ENCODE peak calls at places on chromosomes 7 and 10, in nine cellular contexts. V is hypothalamus; R is H54; I is dermis blood vessel endothelial cell; B is epithelial cell of prostate; U is neural progenitor cell; E is upper lobe of right lung; M is stimulated activated CD8-positive, alpha-beta memory T cell treated with anti-CD3 and anti-CD28 coated beads, Interleukin-7, amount 100 ng/mL, for 24 hours; C is KBM-7. J is an unnamed sample.

GRCh38 chr7:34104120-34104519 is 198.8 kb downstream of the BMPER start:
- DNase-seq in C (no peak), U (no peak), B (no peak), M (no peak), V (no peak), I (no peak), R (no peak), E (no peak), J (peak; percentile 20)

GRCh38 chr10:121296856-121297255 is 301.4 kb downstream of the FGFR2 start:
- DNase-seq in U (no peak), B (no peak), R (no peak), V (no peak), M (no peak), C (no peak), I (no peak), E (no peak), J (peak; percentile 56)

GRCh38 chr10:108852211-108852610 is 1071.1 kb downstream of the XPNPEP1 start:
- DNase-seq in I (no peak), C (no peak), R (no peak), M (no peak), B (no peak), U (no peak), E (no peak), V (no peak), J (no peak)

GRCh38 chr10:123156091-123156490 is 1.9 kb downstream of the BUB3 start:
- DNase-seq in I (peak; percentile 42), V (no peak), B (no peak), C (no peak), M (no peak), U (no peak), R (no peak), E (no peak), J (no peak)

GRCh38 chr7:46007990-46008643 is 87.0 kb upstream of the IGFBP3 start:
- DNase-seq in E (no peak), U (no peak), V (no peak), M (no peak), C (no peak), B (no peak), I (no peak), R (no peak), J (no peak)

GRCh38 chr10:29687411-29688160 is 52.8 kb upstream of the SVIL start:
- DNase-seq in C (no peak), M (no peak), B (no peak), E (no peak), U (no peak), V (no peak), R (no peak), I (no peak), J (no peak)

GRCh38 chr7:37527109-37527508 is 78.4 kb upstream of the ELMO1 start:
- DNase-seq in R (no peak), M (no peak), E (no peak), C (no peak), U (no peak), V (no peak), I (no peak), B (no peak), J (no peak)

GRCh38 chr10:130833596-130833995 is 477.9 kb downstream of the TCERG1L start:
- DNase-seq in R (no peak), C (no peak), V (no peak), U (no peak), I (no peak), E (no peak), B (no peak), M (no peak), J (no peak)

GRCh38 chr10:60335708-60336107 is 54.0 kb downstream of the ANK3 start:
- DNase-seq in B (no peak), I (peak; percentile 45), C (no peak), M (no peak), E (no peak), U (no peak), V (no peak), R (no peak), J (no peak)

GRCh38 chr7:11297226-11297625 is 323.6 kb downstream of the PHF14 start:
- DNase-seq in M (no peak), R (no peak), I (no peak), V (no peak), B (no peak), E (no peak), U (no peak), C (no peak), J (no peak)